ENCODE peak calls at places on chromosomes 7 and 10, in ten cellular contexts. T, C, K, D, W, P, A, X, B and N are unnamed samples.

GRCh38 chr10:85767936-85768335 is 598.7 kb downstream of the GRID1 start:
- DNase-seq in C (no peak), W (no peak), D (no peak), K (no peak), P (no peak), T (no peak), B (no peak), X (no peak), A (no peak), N (no peak)

GRCh38 chr10:70193391-70193844 is 23.1 kb upstream of the SAR1A start:
- DNase-seq in T (no peak), K (no peak), P (no peak), X (no peak), B (no peak), C (no peak), W (no peak), A (no peak), D (no peak), N (no peak)

GRCh38 chr7:38329340-38329739 is 55.9 kb upstream of the TARP start:
- DNase-seq in W (no peak), P (no peak), T (no peak), D (no peak), X (no peak), K (no peak), C (no peak), A (no peak), B (no peak), N (no peak)

GRCh38 chr7:41544241-41544640 is 158.6 kb downstream of the INHBA start:
- DNase-seq in W (no peak), C (no peak), X (no peak), T (no peak), P (no peak), K (no peak), D (no peak), A (no peak), B (no peak), N (no peak)

GRCh38 chr7:120554960-120555571 is 282.1 kb downstream of the KCND2 start:
- DNase-seq in P (peak; percentile 80), B (peak; percentile 38), C (peak; percentile 6), T (peak; percentile 30), K (peak; percentile 1), W (peak; percentile 17), A (no peak), D (no peak), X (peak; percentile 60), N (peak; percentile 14)

GRCh38 chr7:23183279-23184012 is 1.6 kb downstream of the NUP42 start:
- DNase-seq in P (no peak), X (no peak), K (no peak), A (no peak), C (no peak), B (no peak), D (no peak), W (no peak), T (no peak), N (no peak)

GRCh38 chr7:139523988-139524815 is 717 bp downstream of the CLEC2L start:
- DNase-seq in D (no peak), C (no peak), T (no peak), P (peak; percentile 48), W (no peak), K (no peak), X (no peak), B (no peak), A (no peak), N (no peak)

GRCh38 chr10:35409094-35409582 is 72.8 kb downstream of the CCNY start:
- DNase-seq in X (no peak), B (peak; percentile 41), D (no peak), K (peak; percentile 54), W (peak; percentile 19), C (peak; percentile 89), T (no peak), A (no peak), P (peak; percentile 52), N (peak; percentile 83)

GRCh38 chr7:142441074-142441403 is 183.2 kb upstream of the PRSS58 start:
- DNase-seq in P (no peak), C (no peak), K (no peak), D (no peak), T (no peak), W (no peak), B (peak; percentile 20), X (no peak), A (no peak), N (no peak)